ENCODE peak calls at places on chromosomes 5 and 9, in four cellular contexts. V, L, D and T are unnamed samples.

GRCh38 chr5:149829954-149830353 is 99.8 kb downstream of the PPARGC1B start:
- DNase-seq in V (no peak), L (no peak), D (no peak), T (no peak)

GRCh38 chr9:72326643-72327042 is 38.4 kb downstream of the ZFAND5 start:
- DNase-seq in V (no peak), L (no peak), D (no peak), T (peak; percentile 42)

GRCh38 chr5:117207088-117207668 is 632.6 kb upstream of the SEMA6A start:
- DNase-seq in V (no peak), L (no peak), D (no peak), T (no peak)

GRCh38 chr5:126124706-126125345 is 298.4 kb upstream of the GRAMD2B start:
- DNase-seq in V (peak; percentile 67), L (peak; percentile 83), D (no peak), T (no peak)

GRCh38 chr9:137878146-137878941 is 762 bp downstream of the CACNA1B start:
- DNase-seq in V (peak; percentile 14), L (peak; percentile 23), D (peak; percentile 81), T (peak; percentile 36)

GRCh38 chr9:91098203-91098602 is 263.5 kb downstream of the AUH start:
- DNase-seq in V (no peak), L (no peak), D (no peak), T (peak; percentile 98)

GRCh38 chr5:37005946-37006540 is 129.5 kb downstream of the NIPBL start:
- DNase-seq in V (peak; percentile 20), L (peak; percentile 23), D (peak; percentile 13), T (no peak)

GRCh38 chr9:129987047-129987446 is 55.9 kb downstream of the FNBP1 start:
- DNase-seq in V (no peak), L (no peak), D (no peak), T (no peak)

GRCh38 chr5:139954022-139954421 is 89.1 kb downstream of the NRG2 start:
- DNase-seq in V (no peak), L (no peak), D (no peak), T (no peak)

GRCh38 chr9:104322581-104322980 is 181.5 kb upstream of the OR13F1 start:
- DNase-seq in V (no peak), L (no peak), D (no peak), T (no peak)

GRCh38 chr5:62354028-62354874 is 48.2 kb downstream of the KIF2A start:
- DNase-seq in V (peak; percentile 40), L (peak; percentile 50), D (peak; percentile 72), T (peak; percentile 74)

GRCh38 chr9:108622467-108622866 is 233.3 kb downstream of the ACTL7B start:
- DNase-seq in V (peak; percentile 60), L (peak; percentile 89), D (no peak), T (no peak)

GRCh38 chr9:25724424-25724823 is 46.2 kb upstream of the TUSC1 start:
- DNase-seq in V (peak; percentile 19), L (peak; percentile 23), D (no peak), T (peak; percentile 22)

GRCh38 chr5:79225026-79225425 is 10.9 kb upstream of the JMY start:
- DNase-seq in V (no peak), L (peak; percentile 44), D (no peak), T (peak; percentile 26)

GRCh38 chr5:79526928-79527327 is 13.0 kb upstream of the HOMER1 start:
- DNase-seq in V (no peak), L (no peak), D (no peak), T (peak; percentile 38)

GRCh38 chr5:307794-308579 is 13.5 kb upstream of the AHRR start:
- DNase-seq in V (no peak), L (no peak), D (no peak), T (no peak)

GRCh38 chr5:307306-307705 is 14.2 kb upstream of the AHRR start:
- DNase-seq in V (no peak), L (no peak), D (no peak), T (no peak)

GRCh38 chr5:308672-309271 is 12.7 kb upstream of the AHRR start:
- DNase-seq in V (no peak), L (peak; percentile 67), D (no peak), T (peak; percentile 62)

GRCh38 chr5:305459-305858 is 16.1 kb upstream of the AHRR start:
- DNase-seq in V (no peak), L (no peak), D (no peak), T (no peak)

DNA sequence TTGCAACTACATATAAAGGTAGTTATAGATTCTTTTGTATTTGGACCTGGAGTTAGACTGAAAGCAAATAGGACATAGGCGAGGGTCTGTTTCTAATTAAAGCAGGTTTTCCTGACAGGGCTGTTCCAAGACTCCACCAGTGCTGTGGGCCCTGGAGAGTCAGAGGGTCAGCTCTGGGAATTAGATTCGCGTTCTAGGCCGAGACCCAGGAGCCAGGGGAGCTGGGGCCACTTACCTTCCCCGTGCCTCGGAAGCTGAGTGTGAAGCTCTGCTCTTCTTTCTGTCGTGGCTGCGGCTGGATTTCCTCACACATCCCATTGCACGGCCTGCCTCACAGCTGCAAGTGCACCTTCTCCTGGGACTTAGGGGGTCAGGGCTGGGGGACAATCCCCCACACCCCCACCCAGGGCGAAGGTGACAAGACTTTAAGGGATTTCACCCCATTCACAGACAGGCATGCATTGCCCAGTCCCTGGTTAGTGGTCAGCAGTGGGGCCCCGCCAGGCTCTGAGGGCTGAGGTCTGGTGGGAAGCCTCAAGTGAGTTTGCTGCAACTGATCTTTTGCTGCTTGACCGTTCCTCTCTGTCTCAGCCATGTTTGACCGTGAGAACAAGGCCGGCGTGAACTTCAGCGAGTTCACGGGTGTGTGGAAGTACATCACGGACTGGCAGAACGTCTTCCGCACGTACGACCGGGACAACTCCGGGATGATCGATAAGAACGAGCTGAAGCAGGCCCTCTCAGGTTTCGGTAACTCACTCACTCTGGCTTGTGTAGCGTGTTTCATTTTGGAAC is 15.3 kb upstream of the AHRR start:
- DNase-seq in V (no peak), L (no peak), D (no peak), T (no peak)
- H3K79me2 ChIP-seq in V (peaks cover 84% of the 10 kb centered on the region), L (peaks cover 14% of the 10 kb centered on the region), D (peaks cover 20% of the 10 kb centered on the region), T (no peaks in the 10 kb centered on the region)

DNA sequence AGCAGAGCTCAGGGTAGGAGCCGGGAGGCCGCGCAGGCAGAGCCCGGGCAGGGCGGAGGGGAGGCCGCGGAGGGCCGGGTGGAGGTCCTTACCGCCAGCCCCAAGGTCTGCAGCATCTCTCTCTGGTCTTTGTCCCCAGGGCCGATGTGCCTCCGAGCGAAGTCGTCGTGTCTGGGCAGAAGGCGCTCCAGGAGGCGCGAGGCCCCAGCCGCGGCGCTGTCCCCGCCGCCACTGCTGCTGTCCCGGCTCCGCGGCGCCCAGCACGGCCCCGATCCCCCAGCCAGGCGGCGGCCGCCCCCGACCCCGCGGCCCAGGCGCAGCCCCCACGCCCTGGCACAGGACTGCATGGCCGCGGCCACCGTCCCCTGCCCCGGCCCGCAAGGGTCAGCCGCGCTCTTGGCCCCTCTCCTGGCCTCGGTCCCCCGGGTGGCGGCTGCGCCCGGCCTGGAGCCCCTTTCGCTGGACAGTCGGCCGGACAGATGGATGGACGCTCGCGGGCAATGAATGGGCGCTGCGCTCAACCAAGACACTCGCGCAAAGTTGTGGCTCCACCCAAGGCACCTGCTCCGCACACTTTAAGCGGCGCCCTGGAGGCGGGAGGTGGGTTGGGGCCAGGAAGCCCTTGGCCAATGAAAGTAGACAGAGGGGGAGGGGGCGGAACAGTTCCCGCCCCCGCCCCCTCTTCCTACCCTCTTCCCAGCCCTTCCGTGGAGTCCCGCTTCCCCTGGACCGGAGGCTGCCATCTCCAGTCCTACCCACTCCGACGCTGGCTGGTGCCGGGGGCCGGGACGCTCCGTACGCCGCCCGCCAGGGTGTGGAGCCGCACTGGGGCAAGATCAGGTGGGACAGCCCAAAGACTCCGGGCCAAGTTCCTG is at the start of gene GLDC:
- DNase-seq in V (peak; percentile 31), L (peak; percentile 20), D (peak; percentile 84), T (peak; percentile 91)
- H3K4me3 ChIP-seq in V (peak within 1 kb of the TSS; percentile 63), L (no peak within 1 kb of the TSS), D (peak within 1 kb of the TSS; percentile 15), T (peak within 1 kb of the TSS; percentile 77)

GRCh38 chr9:61668846-61669245 is 479.0 kb downstream of the SPATA31A7 start:
- DNase-seq in V (no peak), L (no peak), D (no peak), T (no peak)

GRCh38 chr9:61666849-61667371 is 477.1 kb downstream of the SPATA31A7 start:
- DNase-seq in V (no peak), L (no peak), D (no peak), T (no peak)

GRCh38 chr9:61669352-61669751 is 479.5 kb downstream of the SPATA31A7 start:
- DNase-seq in V (no peak), L (no peak), D (no peak), T (no peak)

GRCh38 chr9:61666310-61666709 is 476.5 kb downstream of the SPATA31A7 start:
- DNase-seq in V (no peak), L (no peak), D (no peak), T (no peak)

GRCh38 chr9:61667559-61668121 is 477.8 kb downstream of the SPATA31A7 start:
- DNase-seq in V (no peak), L (no peak), D (no peak), T (no peak)
- H3K9me3 ChIP-seq in V (peaks cover 36% of the 10 kb centered on the region), L (no peaks in the 10 kb centered on the region), D (no peaks in the 10 kb centered on the region), T (peaks cover 64% of the 10 kb centered on the region)

GRCh38 chr5:169629847-169630548 is 7.1 kb upstream of the DOCK2 start:
- DNase-seq in V (peak; percentile 29), L (peak; percentile 90), D (peak; percentile 49), T (peak; percentile 49)

GRCh38 chr5:169632946-169633345 is 4.1 kb upstream of the DOCK2 start:
- DNase-seq in V (no peak), L (no peak), D (no peak), T (no peak)

GRCh38 chr5:169628891-169629290 is 8.2 kb upstream of the DOCK2 start:
- DNase-seq in V (no peak), L (peak; percentile 84), D (no peak), T (peak; percentile 24)

GRCh38 chr5:169634606-169635005 is 2.5 kb upstream of the DOCK2 start:
- DNase-seq in V (no peak), L (no peak), D (no peak), T (no peak)

GRCh38 chr5:169631360-169631759 is 5.7 kb upstream of the DOCK2 start:
- DNase-seq in V (no peak), L (peak; percentile 25), D (no peak), T (no peak)
- H3K79me2 ChIP-seq in V (no peaks in the 10 kb centered on the region), L (no peaks in the 10 kb centered on the region), D (no peaks in the 10 kb centered on the region), T (no peaks in the 10 kb centered on the region)

DNA sequence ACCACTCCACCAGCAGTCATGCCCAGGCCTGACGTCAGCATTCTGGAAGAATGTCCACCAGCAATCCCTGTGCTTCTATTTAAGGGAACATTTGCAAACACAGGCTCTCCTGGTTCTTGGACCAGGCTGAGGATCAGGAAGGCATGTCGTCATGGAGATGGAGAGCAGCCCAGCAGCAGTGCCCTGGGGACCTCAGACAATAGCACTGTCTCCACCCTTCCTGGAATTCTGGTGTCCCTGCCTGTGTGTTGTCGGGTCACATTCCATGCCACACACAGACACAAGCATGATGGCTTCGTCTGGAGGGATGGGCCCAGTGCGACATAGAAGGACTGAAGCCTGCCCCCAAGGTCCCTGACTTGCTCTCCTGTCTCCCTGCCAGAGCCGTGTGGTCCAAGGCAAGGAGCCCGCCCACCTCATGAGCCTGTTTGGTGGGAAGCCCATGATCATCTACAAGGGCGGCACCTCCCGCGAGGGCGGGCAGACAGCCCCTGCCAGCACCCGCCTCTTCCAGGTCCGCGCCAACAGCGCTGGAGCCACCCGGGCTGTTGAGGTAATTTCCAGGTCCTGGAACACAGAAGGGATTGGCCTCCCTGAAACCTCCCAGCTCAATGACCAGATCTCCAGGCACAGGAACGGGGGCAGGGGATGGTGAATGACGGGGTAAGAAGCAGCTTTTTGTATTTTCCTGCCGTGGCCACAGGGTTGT is 43.8 kb downstream of the STOM start:
- DNase-seq in V (peak; percentile 23), L (peak; percentile 63), D (no peak), T (peak; percentile 96)
- H3K4me3 ChIP-seq in V (no peak overlapping the region), L (no peak overlapping the region), D (no peak overlapping the region), T (no peak overlapping the region)

GRCh38 chr5:124659798-124660197 is 86.6 kb downstream of the ZNF608 start:
- DNase-seq in V (no peak), L (no peak), D (no peak), T (peak; percentile 28)
- H3K9me3 ChIP-seq in V (no peaks in the 10 kb centered on the region), L (no peaks in the 10 kb centered on the region), D (no peaks in the 10 kb centered on the region), T (no peaks in the 10 kb centered on the region)